ENCODE peak calls at places on chromosomes 4 and X, in six cellular contexts. One of them, this sample, is unnamed.

GRCh38 chr4:137359691-137360315 is 172.5 kb downstream of the PCDH18 start:
- DNase-seq in cardiac muscle cell: no peak
- DNase-seq in A549: no peak
- DNase-seq in heart right ventricle: no peak
- DNase-seq in kidney: no peak
- DNase-seq in GM23338: no peak
- DNase-seq in this sample: no peak

GRCh38 chr4:139808381-139809206 is 143.0 kb downstream of the MGST2 start:
- DNase-seq in heart right ventricle: no peak
- DNase-seq in kidney: no peak
- DNase-seq in A549: no peak
- DNase-seq in GM23338: no peak
- DNase-seq in cardiac muscle cell: peak
- DNase-seq in this sample: no peak

GRCh38 chr4:174540175-174540574 is 17.9 kb upstream of the HPGD start:
- DNase-seq in GM23338: no peak
- DNase-seq in A549: no peak
- DNase-seq in heart right ventricle: no peak
- DNase-seq in cardiac muscle cell: no peak
- DNase-seq in kidney: no peak
- DNase-seq in this sample: no peak

GRCh38 chr4:42904986-42905385 is 12.5 kb downstream of the GRXCR1 start:
- DNase-seq in cardiac muscle cell: no peak
- DNase-seq in A549: no peak
- DNase-seq in heart right ventricle: no peak
- DNase-seq in kidney: no peak
- DNase-seq in GM23338: no peak
- DNase-seq in this sample: no peak

GRCh38 chrX:129755779-129756650 is 17.2 kb downstream of the XPNPEP2 start:
- DNase-seq in heart right ventricle: no peak
- DNase-seq in kidney: peak
- DNase-seq in A549: no peak
- DNase-seq in GM23338: peak
- DNase-seq in cardiac muscle cell: no peak
- DNase-seq in this sample: no peak

GRCh38 chr4:30600246-30600645 is 119.9 kb upstream of the PCDH7 start:
- DNase-seq in cardiac muscle cell: no peak
- DNase-seq in A549: no peak
- DNase-seq in heart right ventricle: no peak
- DNase-seq in GM23338: peak
- DNase-seq in kidney: no peak
- DNase-seq in this sample: no peak

GRCh38 chr4:37982736-37983135 is 22.5 kb downstream of the PTTG2 start:
- DNase-seq in kidney: no peak
- DNase-seq in cardiac muscle cell: no peak
- DNase-seq in A549: no peak
- DNase-seq in heart right ventricle: no peak
- DNase-seq in GM23338: no peak
- DNase-seq in this sample: no peak

GRCh38 chrX:30593435-30594200 is 16.1 kb upstream of the TASL start:
- DNase-seq in heart right ventricle: no peak
- DNase-seq in A549: no peak
- DNase-seq in GM23338: peak
- DNase-seq in cardiac muscle cell: no peak
- DNase-seq in kidney: no peak
- DNase-seq in this sample: no peak

GRCh38 chr4:45385306-45385705 is 659.0 kb upstream of the GNPDA2 start:
- DNase-seq in cardiac muscle cell: no peak
- DNase-seq in A549: no peak
- DNase-seq in kidney: no peak
- DNase-seq in heart right ventricle: no peak
- DNase-seq in GM23338: no peak
- DNase-seq in this sample: no peak

GRCh38 chr4:74618659-74619058 is 173.7 kb downstream of the AREG start:
- DNase-seq in GM23338: no peak
- DNase-seq in heart right ventricle: no peak
- DNase-seq in kidney: no peak
- DNase-seq in A549: peak
- DNase-seq in cardiac muscle cell: no peak
- DNase-seq in this sample: no peak

GRCh38 chrX:118315529-118315928 is 30.4 kb upstream of the WDR44 start:
- DNase-seq in kidney: no peak
- DNase-seq in cardiac muscle cell: no peak
- DNase-seq in A549: no peak
- DNase-seq in heart right ventricle: no peak
- DNase-seq in GM23338: no peak
- DNase-seq in this sample: no peak

GRCh38 chr4:146916479-146917076 is 29.1 kb downstream of the TTC29 start:
- DNase-seq in GM23338: peak
- DNase-seq in cardiac muscle cell: peak
- DNase-seq in heart right ventricle: no peak
- DNase-seq in kidney: no peak
- DNase-seq in A549: peak
- DNase-seq in this sample: no peak

GRCh38 chr4:109359040-109359646 is 56.7 kb upstream of the COL25A1 start:
- DNase-seq in kidney: no peak
- DNase-seq in A549: no peak
- DNase-seq in GM23338: no peak
- DNase-seq in heart right ventricle: no peak
- DNase-seq in cardiac muscle cell: no peak
- DNase-seq in this sample: no peak

GRCh38 chr4:81084624-81085023 is 54.1 kb downstream of the BMP3 start:
- DNase-seq in cardiac muscle cell: no peak
- DNase-seq in kidney: no peak
- DNase-seq in A549: no peak
- DNase-seq in heart right ventricle: no peak
- DNase-seq in GM23338: no peak
- DNase-seq in this sample: no peak

GRCh38 chr4:39319678-39320077 is 46.5 kb downstream of the RFC1 start:
- DNase-seq in kidney: no peak
- DNase-seq in cardiac muscle cell: no peak
- DNase-seq in heart right ventricle: no peak
- DNase-seq in GM23338: no peak
- DNase-seq in A549: peak
- DNase-seq in this sample: no peak

GRCh38 chr4:147491076-147491475 is 10.2 kb downstream of the EDNRA start:
- DNase-seq in cardiac muscle cell: no peak
- DNase-seq in GM23338: no peak
- DNase-seq in A549: no peak
- DNase-seq in kidney: no peak
- DNase-seq in heart right ventricle: no peak
- DNase-seq in this sample: no peak

GRCh38 chrX:40266490-40267333 is 169.0 kb upstream of the BCOR start:
- DNase-seq in A549: peak
- DNase-seq in kidney: peak
- DNase-seq in GM23338: peak
- DNase-seq in cardiac muscle cell: peak
- DNase-seq in heart right ventricle: peak
- DNase-seq in this sample: peak

GRCh38 chr4:122150896-122151295 is 1.2 kb upstream of the BLTP1 start:
- DNase-seq in kidney: no peak
- DNase-seq in heart right ventricle: no peak
- DNase-seq in cardiac muscle cell: no peak
- DNase-seq in GM23338: no peak
- DNase-seq in A549: no peak
- DNase-seq in this sample: no peak

GRCh38 chrX:78658851-78659744 is at the start of gene RTL3:
- DNase-seq in GM23338: no peak
- DNase-seq in heart right ventricle: no peak
- DNase-seq in A549: no peak
- DNase-seq in kidney: no peak
- DNase-seq in cardiac muscle cell: no peak
- DNase-seq in this sample: no peak

GRCh38 chr4:139035650-139036049 is 20.1 kb downstream of the NOCT start:
- DNase-seq in A549: no peak
- DNase-seq in kidney: no peak
- DNase-seq in cardiac muscle cell: no peak
- DNase-seq in GM23338: no peak
- DNase-seq in heart right ventricle: no peak
- DNase-seq in this sample: no peak

GRCh38 chrX:122046815-122047214 is 999.4 kb downstream of the GLUD2 start:
- DNase-seq in GM23338: no peak
- DNase-seq in kidney: peak
- DNase-seq in A549: no peak
- DNase-seq in heart right ventricle: no peak
- DNase-seq in cardiac muscle cell: no peak
- DNase-seq in this sample: no peak

GRCh38 chr4:52407545-52407944 is 251.6 kb downstream of the USP46 start:
- DNase-seq in GM23338: no peak
- DNase-seq in heart right ventricle: no peak
- DNase-seq in A549: no peak
- DNase-seq in kidney: no peak
- DNase-seq in cardiac muscle cell: no peak
- DNase-seq in this sample: no peak

GRCh38 chr4:16909245-16909644 is 10.8 kb upstream of the LDB2 start:
- DNase-seq in GM23338: peak
- DNase-seq in kidney: no peak
- DNase-seq in cardiac muscle cell: no peak
- DNase-seq in A549: no peak
- DNase-seq in heart right ventricle: peak
- DNase-seq in this sample: no peak

GRCh38 chr4:16915956-16916355 is 17.5 kb upstream of the LDB2 start:
- DNase-seq in GM23338: no peak
- DNase-seq in cardiac muscle cell: no peak
- DNase-seq in kidney: no peak
- DNase-seq in heart right ventricle: no peak
- DNase-seq in A549: no peak
- DNase-seq in this sample: no peak

GRCh38 chr4:16916719-16917337 is 18.4 kb upstream of the LDB2 start:
- DNase-seq in GM23338: peak
- DNase-seq in heart right ventricle: peak
- DNase-seq in A549: peak
- DNase-seq in kidney: no peak
- DNase-seq in cardiac muscle cell: peak
- DNase-seq in this sample: no peak

GRCh38 chr4:16912896-16913295 is 14.5 kb upstream of the LDB2 start:
- DNase-seq in GM23338: no peak
- DNase-seq in cardiac muscle cell: no peak
- DNase-seq in kidney: no peak
- DNase-seq in A549: no peak
- DNase-seq in heart right ventricle: no peak
- DNase-seq in this sample: no peak

DNA sequence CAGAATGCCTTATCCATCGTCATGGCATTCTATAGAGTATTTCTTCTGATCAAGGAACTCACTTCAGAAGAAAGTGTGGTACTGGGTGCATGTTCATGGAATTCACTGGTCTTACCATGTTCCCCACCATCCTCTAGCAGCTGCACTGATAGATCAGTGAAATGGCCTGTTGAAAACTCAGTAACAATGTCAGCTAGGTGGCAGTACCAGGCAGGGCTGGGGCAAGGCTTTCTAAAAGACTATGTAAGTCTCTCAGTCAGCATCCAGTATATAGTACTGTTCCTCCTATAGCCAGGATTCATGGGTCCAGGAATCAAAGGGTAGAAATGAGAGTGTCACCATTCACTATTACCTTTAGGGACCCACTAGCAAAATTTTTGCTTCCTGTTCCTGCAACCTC is 15.8 kb upstream of the LDB2 start:
- DNase-seq in A549: no peak
- DNase-seq in GM23338: peak
- DNase-seq in heart right ventricle: no peak
- DNase-seq in kidney: no peak
- DNase-seq in cardiac muscle cell: peak
- DNase-seq in this sample: no peak
- TF ChIP-seq CTCF in A549: no peak
- TF ChIP-seq CTCF in GM23338: peak
- TF ChIP-seq CTCF in heart right ventricle: peak
- TF ChIP-seq CTCF in kidney: peak
- TF ChIP-seq CTCF in cardiac muscle cell: peak
- TF ChIP-seq CTCF in this sample: no peak

GRCh38 chrX:66163447-66163846 is 600 bp upstream of the HEPH start:
- DNase-seq in kidney: no peak
- DNase-seq in heart right ventricle: no peak
- DNase-seq in GM23338: no peak
- DNase-seq in cardiac muscle cell: no peak
- DNase-seq in A549: no peak
- DNase-seq in this sample: no peak

GRCh38 chrX:66164931-66165330 is 884 bp downstream of the HEPH start:
- DNase-seq in GM23338: no peak
- DNase-seq in kidney: no peak
- DNase-seq in heart right ventricle: no peak
- DNase-seq in A549: no peak
- DNase-seq in cardiac muscle cell: no peak
- DNase-seq in this sample: no peak

GRCh38 chrX:66164470-66164869 is 423 bp downstream of the HEPH start:
- DNase-seq in heart right ventricle: no peak
- DNase-seq in kidney: no peak
- DNase-seq in GM23338: peak
- DNase-seq in cardiac muscle cell: no peak
- DNase-seq in A549: no peak
- DNase-seq in this sample: no peak

GRCh38 chrX:66162331-66162822 is 1.7 kb upstream of the HEPH start:
- DNase-seq in GM23338: no peak
- DNase-seq in kidney: no peak
- DNase-seq in heart right ventricle: no peak
- DNase-seq in cardiac muscle cell: no peak
- DNase-seq in A549: no peak
- DNase-seq in this sample: no peak

DNA sequence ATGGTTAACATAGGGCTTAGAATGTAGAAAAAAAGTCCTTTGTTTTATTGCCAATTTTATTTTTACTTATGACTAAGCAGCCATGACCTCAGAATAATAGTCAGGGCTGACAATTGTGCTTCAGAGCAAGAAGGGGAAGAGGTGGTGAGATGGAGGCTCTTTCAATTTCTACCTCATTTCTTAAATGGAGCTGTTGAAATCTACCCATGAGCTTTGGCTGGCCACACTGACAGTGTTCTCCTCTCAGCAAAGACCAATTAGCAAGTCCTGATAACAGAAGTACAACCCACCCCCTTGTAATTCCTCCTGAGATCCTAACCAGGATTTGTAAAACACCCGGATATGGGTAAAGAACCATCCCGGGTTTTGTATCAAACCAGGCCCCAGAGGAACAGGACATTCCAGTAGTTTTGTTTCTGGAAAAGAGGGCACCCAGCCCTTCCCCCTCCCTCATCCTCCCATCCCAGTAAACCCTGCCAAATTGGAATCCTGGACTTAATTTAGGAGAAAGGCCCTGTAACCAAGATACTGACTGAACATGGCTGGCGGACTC is at the start of gene HEPH:
- DNase-seq in heart right ventricle: no peak
- DNase-seq in GM23338: peak
- DNase-seq in kidney: no peak
- DNase-seq in A549: no peak
- DNase-seq in cardiac muscle cell: peak
- DNase-seq in this sample: no peak
- H3K27ac ChIP-seq in heart right ventricle: peak
- H3K27ac ChIP-seq in GM23338: no peak
- H3K27ac ChIP-seq in kidney: no peak
- H3K27ac ChIP-seq in A549: no peak
- H3K27ac ChIP-seq in cardiac muscle cell: peak
- H3K27ac ChIP-seq in this sample: no peak

GRCh38 chrX:114344756-114345155 is 239.1 kb upstream of the HTR2C start:
- DNase-seq in cardiac muscle cell: peak
- DNase-seq in heart right ventricle: no peak
- DNase-seq in A549: peak
- DNase-seq in GM23338: peak
- DNase-seq in kidney: no peak
- DNase-seq in this sample: no peak
- TF ChIP-seq CTCF in cardiac muscle cell: peak
- TF ChIP-seq CTCF in heart right ventricle: peak
- TF ChIP-seq CTCF in A549: peak
- TF ChIP-seq CTCF in GM23338: peak
- TF ChIP-seq CTCF in kidney: peak
- TF ChIP-seq CTCF in this sample: no peak

GRCh38 chr4:56264861-56265260 is 122.4 kb downstream of the AASDH start:
- DNase-seq in GM23338: no peak
- DNase-seq in kidney: no peak
- DNase-seq in cardiac muscle cell: no peak
- DNase-seq in heart right ventricle: no peak
- DNase-seq in A549: no peak
- DNase-seq in this sample: no peak
- H3K27ac ChIP-seq in GM23338: no peak
- H3K27ac ChIP-seq in kidney: no peak
- H3K27ac ChIP-seq in cardiac muscle cell: no peak
- H3K27ac ChIP-seq in heart right ventricle: no peak
- H3K27ac ChIP-seq in A549: no peak
- H3K27ac ChIP-seq in this sample: no peak

This sample was measured in lung.